ENCODE peak calls at places on chromosome 19, in nine cellular contexts. E is testis; A is endodermal cell; Z is heart right ventricle; T is upper lobe of left lung; W is tibial nerve; L is CD8-positive, alpha-beta T cell; D is thoracic aorta; O is gastrocnemius medialis. S is an unnamed sample. For H3K27me3, the result is how much of the 10 kb centered on the place peaks cover.

GRCh38 chr19:48795855-48796142 is 15.0 kb downstream of the BCAT2 start:
- DNase-seq in E (peak), A (no peak), Z (peak), T (no peak), W (no peak), L (no peak), D (no peak), O (no peak), S (no peak)

GRCh38 chr19:49973987-49974386 is 13.0 kb upstream of the SIGLEC11 start:
- DNase-seq in E (peak), A (no peak), Z (peak), T (peak), W (no peak), L (no peak), D (no peak), O (no peak), S (no peak)

GRCh38 chr19:16207490-16208025 is 9.8 kb downstream of the AP1M1 start:
- DNase-seq in E (no peak), A (no peak), Z (no peak), T (no peak), W (no peak), L (no peak), D (no peak), O (no peak), S (no peak)

GRCh38 chr19:16216744-16217670 is 19.3 kb downstream of the AP1M1 start:
- DNase-seq in E (no peak), A (peak), Z (no peak), T (peak), W (no peak), L (peak), D (no peak), O (no peak), S (no peak)

GRCh38 chr19:41951686-41952172 is 7.4 kb downstream of the RABAC1 start:
- DNase-seq in E (peak), A (peak), Z (peak), T (peak), W (peak), L (peak), D (no peak), O (peak), S (peak)

GRCh38 chr19:42965204-42965603 is 28.2 kb upstream of the PSG7 start:
- DNase-seq in E (no peak), A (no peak), Z (no peak), T (no peak), W (no peak), L (no peak), D (no peak), O (no peak), S (peak)

GRCh38 chr19:13033819-13034611 is 38.7 kb downstream of the NFIX start:
- DNase-seq in E (peak), A (peak), Z (peak), T (no peak), W (no peak), L (peak), D (no peak), O (peak), S (peak)

GRCh38 chr19:29834991-29835390 is 23.2 kb downstream of the CCNE1 start:
- DNase-seq in E (no peak), A (no peak), Z (no peak), T (no peak), W (no peak), L (no peak), D (no peak), O (no peak), S (no peak)

GRCh38 chr19:51586103-51586728 is 15.1 kb downstream of the ZNF175 start:
- DNase-seq in E (no peak), A (no peak), Z (no peak), T (no peak), W (no peak), L (no peak), D (no peak), O (no peak), S (no peak)

GRCh38 chr19:41909706-41910105 is 18.5 kb downstream of the ERFL start:
- DNase-seq in E (no peak), A (no peak), Z (no peak), T (no peak), W (no peak), L (no peak), D (no peak), O (no peak), S (no peak)

GRCh38 chr19:55340144-55340783 is 588 bp downstream of the KMT5C start:
- DNase-seq in E (no peak), A (peak), Z (no peak), T (no peak), W (no peak), L (no peak), D (no peak), O (no peak), S (no peak)

GRCh38 chr19:54209748-54210494 is 9.3 kb downstream of the RPS9 start:
- DNase-seq in E (peak), A (no peak), Z (peak), T (no peak), W (peak), L (no peak), D (peak), O (peak), S (peak)

GRCh38 chr19:55083004-55083850 is 7.6 kb downstream of the EPS8L1 start:
- DNase-seq in E (no peak), A (peak), Z (no peak), T (peak), W (no peak), L (no peak), D (no peak), O (no peak), S (no peak)

GRCh38 chr19:38206928-38207327 is 17.1 kb downstream of the DPF1 start:
- DNase-seq in E (no peak), A (no peak), Z (no peak), T (no peak), W (no peak), L (no peak), D (no peak), O (no peak), S (no peak)

GRCh38 chr19:49691243-49692101 is 556 bp downstream of the CPT1C start:
- DNase-seq in E (peak), A (peak), Z (no peak), T (peak), W (no peak), L (no peak), D (no peak), O (no peak), S (peak)

GRCh38 chr19:41321600-41322270 is 11.8 kb downstream of the CCDC97 start:
- DNase-seq in E (peak), A (peak), Z (no peak), T (no peak), W (no peak), L (no peak), D (no peak), O (no peak), S (no peak)

GRCh38 chr19:35141627-35142401 is 1.2 kb upstream of the FXYD7 start:
- DNase-seq in E (no peak), A (peak), Z (no peak), T (no peak), W (no peak), L (no peak), D (no peak), O (no peak), S (no peak)

GRCh38 chr19:33302974-33303790 is 848 bp upstream of the CEBPA start:
- DNase-seq in E (peak), A (peak), Z (no peak), T (peak), W (no peak), L (no peak), D (no peak), O (no peak), S (no peak)

GRCh38 chr19:32976223-32976805 is 4.3 kb downstream of the FAAP24 start:
- DNase-seq in E (peak), A (peak), Z (peak), T (no peak), W (peak), L (peak), D (no peak), O (no peak), S (peak)

GRCh38 chr19:43519436-43520088 is 7.4 kb downstream of the ETHE1 start:
- DNase-seq in E (peak), A (peak), Z (peak), T (no peak), W (peak), L (peak), D (no peak), O (peak), S (peak)

GRCh38 chr19:41934849-41935374 is 6.7 kb upstream of the ERFL start:
- DNase-seq in E (peak), A (peak), Z (peak), T (no peak), W (peak), L (peak), D (no peak), O (peak), S (no peak)

GRCh38 chr19:52464798-52465470 is 11.6 kb downstream of the ZNF578 start:
- DNase-seq in E (peak), A (peak), Z (no peak), T (no peak), W (no peak), L (no peak), D (no peak), O (no peak), S (no peak)

GRCh38 chr19:55088543-55089265 is 13.0 kb downstream of the EPS8L1 start:
- DNase-seq in E (peak), A (peak), Z (peak), T (no peak), W (peak), L (peak), D (peak), O (no peak), S (peak)

GRCh38 chr19:34232566-34233481 is 21.5 kb upstream of the GARRE1 start:
- DNase-seq in E (peak), A (no peak), Z (peak), T (no peak), W (no peak), L (no peak), D (no peak), O (no peak), S (peak)

DNA sequence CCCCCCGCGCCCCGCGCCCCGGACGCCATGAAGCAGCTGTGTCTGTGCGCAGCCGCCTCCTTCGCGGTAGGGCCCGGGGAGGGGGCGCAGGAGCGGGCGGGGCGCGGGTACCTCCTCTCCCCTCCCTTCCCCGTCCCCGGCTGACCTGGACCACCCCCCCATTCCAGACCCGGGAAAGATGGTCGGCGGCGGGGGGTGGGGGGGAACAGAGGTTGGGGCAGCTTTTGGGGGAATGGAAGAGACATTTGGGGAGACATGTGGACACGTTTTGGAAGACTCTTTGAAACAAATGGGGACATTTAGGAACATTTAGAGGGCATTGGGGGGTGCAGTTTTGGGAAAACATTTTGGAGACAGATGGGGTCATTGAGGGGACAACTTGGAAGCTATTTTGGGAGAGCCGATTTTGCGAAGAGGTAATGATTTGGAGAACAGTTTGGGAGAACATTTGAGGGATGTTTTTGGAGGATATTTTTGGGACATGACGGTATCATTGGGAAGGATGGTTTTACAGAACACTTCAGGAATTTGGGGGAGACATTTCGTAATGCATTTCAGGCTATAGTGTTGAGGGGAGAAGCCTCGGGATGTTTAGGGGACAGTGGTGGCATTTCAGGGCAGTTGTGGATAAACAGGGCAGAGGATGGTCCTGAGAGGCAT is 16.1 kb downstream of the ANKRD24 start:
- DNase-seq in E (no peak), A (no peak), Z (no peak), T (peak), W (no peak), L (no peak), D (no peak), O (no peak), S (no peak)
- H3K4me3 ChIP-seq in E (peak), A (no peak), Z (peak), T (no peak), W (peak), L (no peak), D (no peak), O (no peak), S (no peak)

DNA sequence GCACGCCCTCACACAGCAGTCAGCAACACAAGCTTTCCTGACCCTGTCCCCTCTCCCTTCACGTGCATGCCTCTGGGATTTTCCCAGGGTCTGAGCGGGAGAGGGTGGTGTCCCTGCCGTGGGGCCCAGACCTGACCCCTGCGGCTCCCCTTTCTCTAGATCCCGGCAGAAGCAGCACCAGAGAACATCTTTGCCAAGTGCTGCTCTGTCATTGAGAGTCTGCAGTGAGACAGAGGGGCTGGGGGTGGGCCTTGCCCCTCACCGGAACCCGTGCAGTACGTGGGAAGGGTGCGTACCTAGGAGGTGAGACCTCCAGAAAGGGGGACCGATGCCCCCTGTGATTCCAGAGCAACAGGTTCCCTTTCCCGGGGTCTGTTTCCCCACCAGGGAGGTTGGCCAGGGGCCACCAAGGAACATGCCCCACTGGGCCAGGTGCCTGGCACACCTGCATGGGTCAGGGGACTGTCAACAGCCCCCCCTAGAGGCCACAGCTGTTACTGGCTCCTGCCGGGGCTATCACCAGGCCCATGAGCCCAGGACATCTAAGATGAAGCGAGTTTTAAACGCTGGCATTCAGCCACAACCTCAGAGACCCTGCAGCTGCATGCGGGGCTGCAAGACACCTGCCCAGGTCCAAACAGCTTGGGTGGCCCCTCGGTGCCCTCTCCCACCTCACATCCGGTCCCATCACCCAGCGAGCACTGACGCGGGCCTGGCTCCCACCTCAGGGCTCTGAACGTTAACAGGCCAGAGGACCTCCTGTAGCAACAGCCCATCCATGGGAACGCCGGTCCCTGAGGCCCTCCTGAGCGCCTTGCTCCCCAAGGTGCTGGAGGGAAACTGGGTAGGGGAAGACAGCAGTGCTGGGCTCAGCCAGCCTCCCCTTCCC is 12.3 kb downstream of the KHSRP start:
- DNase-seq in E (peak), A (peak), Z (no peak), T (no peak), W (no peak), L (peak), D (no peak), O (no peak), S (peak)
- TF ChIP-seq CTCF in E (peak), A (peak), Z (peak), T (peak), W (peak), L (peak), D (peak), O (peak), S (peak)

DNA sequence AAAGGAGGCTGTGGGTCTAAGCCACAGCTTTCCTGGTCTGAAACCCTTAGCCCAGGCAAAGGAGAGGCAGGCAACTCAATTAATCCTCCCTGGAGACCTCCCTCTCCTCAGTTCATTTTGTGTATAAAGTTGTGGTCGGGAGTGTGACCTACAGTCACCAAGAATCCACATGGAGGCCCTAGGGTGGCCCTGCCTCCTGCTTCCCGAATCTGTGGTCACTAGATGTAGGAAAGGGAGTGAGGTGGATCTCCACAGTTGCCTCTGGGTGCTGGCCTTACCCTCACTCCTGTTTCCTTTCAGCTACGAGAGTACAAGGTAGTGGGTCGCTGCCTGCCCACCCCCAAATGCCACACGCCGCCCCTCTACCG is 1.3 kb downstream of the RPL18A start:
- DNase-seq in E (no peak), A (no peak), Z (no peak), T (no peak), W (no peak), L (no peak), D (no peak), O (no peak), S (no peak)
- H3K27me3 ChIP-seq in E (under half), A (under half), Z (under half), T (under half), W (under half), L (under half), D (under half), O (under half), S (under half)

GRCh38 chr19:8083141-8083540 is 30.6 kb downstream of the CCL25 start:
- DNase-seq in E (no peak), A (peak), Z (no peak), T (no peak), W (no peak), L (no peak), D (no peak), O (no peak), S (no peak)

GRCh38 chr19:8086849-8087248 is 34.3 kb downstream of the CCL25 start:
- DNase-seq in E (no peak), A (no peak), Z (no peak), T (no peak), W (no peak), L (no peak), D (no peak), O (no peak), S (no peak)

GRCh38 chr19:8081569-8082550 is 29.3 kb downstream of the CCL25 start:
- DNase-seq in E (no peak), A (peak), Z (no peak), T (no peak), W (no peak), L (no peak), D (no peak), O (no peak), S (no peak)

GRCh38 chr19:8085606-8086464 is 33.3 kb downstream of the CCL25 start:
- DNase-seq in E (no peak), A (peak), Z (no peak), T (no peak), W (no peak), L (no peak), D (no peak), O (no peak), S (no peak)

DNA sequence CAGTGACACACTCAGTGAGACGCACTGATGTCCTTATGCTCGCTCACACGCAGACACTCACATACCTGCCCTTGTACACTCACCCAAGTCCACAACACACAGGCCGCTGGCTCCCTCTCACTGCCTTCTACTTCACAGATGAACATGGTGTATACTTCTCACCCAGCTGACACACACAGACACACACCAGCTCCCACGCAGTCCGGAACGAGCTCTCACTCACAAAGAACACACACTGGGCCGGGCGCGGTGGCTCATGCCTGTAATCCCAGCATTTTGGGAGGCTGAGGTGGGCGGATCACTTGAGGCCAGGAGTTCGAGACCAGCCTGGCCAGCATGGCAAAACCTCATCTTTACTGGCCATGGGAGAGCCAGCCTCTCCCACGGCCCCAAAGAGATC is 31.6 kb downstream of the CCL25 start:
- DNase-seq in E (no peak), A (peak), Z (no peak), T (no peak), W (no peak), L (no peak), D (no peak), O (no peak), S (no peak)
- H3K4me3 ChIP-seq in E (no peak), A (no peak), Z (no peak), T (no peak), W (no peak), L (no peak), D (no peak), O (no peak), S (no peak)

GRCh38 chr19:36423925-36424324 is 5.5 kb upstream of the ZFP82 start:
- DNase-seq in E (peak), A (no peak), Z (no peak), T (no peak), W (no peak), L (no peak), D (no peak), O (no peak), S (no peak)

GRCh38 chr19:36417752-36418286 is 625 bp downstream of the ZFP82 start:
- DNase-seq in E (peak), A (peak), Z (no peak), T (peak), W (no peak), L (no peak), D (no peak), O (no peak), S (no peak)

GRCh38 chr19:36420961-36421748 is 2.7 kb upstream of the ZFP82 start:
- DNase-seq in E (peak), A (no peak), Z (peak), T (peak), W (no peak), L (no peak), D (no peak), O (no peak), S (no peak)

GRCh38 chr19:36421749-36422481 is 3.5 kb upstream of the ZFP82 start:
- DNase-seq in E (no peak), A (no peak), Z (no peak), T (peak), W (no peak), L (no peak), D (no peak), O (no peak), S (no peak)

GRCh38 chr19:36418287-36419001 is at the start of gene ZFP82:
- DNase-seq in E (peak), A (peak), Z (peak), T (peak), W (peak), L (peak), D (no peak), O (peak), S (peak)
- TF ChIP-seq CTCF in E (no peak), A (no peak), Z (peak), T (no peak), W (no peak), L (no peak), D (no peak), O (no peak), S (no peak)

GRCh38 chr19:31510635-31511034 is 161.4 kb upstream of the TSHZ3 start:
- DNase-seq in E (no peak), A (no peak), Z (no peak), T (no peak), W (no peak), L (no peak), D (no peak), O (no peak), S (no peak)

GRCh38 chr19:31512403-31512970 is 163.3 kb upstream of the TSHZ3 start:
- DNase-seq in E (no peak), A (no peak), Z (no peak), T (no peak), W (no peak), L (no peak), D (no peak), O (no peak), S (no peak)

GRCh38 chr19:31513841-31514240 is 164.6 kb upstream of the TSHZ3 start:
- DNase-seq in E (no peak), A (no peak), Z (no peak), T (peak), W (no peak), L (peak), D (no peak), O (no peak), S (no peak)

GRCh38 chr19:31511696-31512095 is 162.5 kb upstream of the TSHZ3 start:
- DNase-seq in E (no peak), A (no peak), Z (no peak), T (no peak), W (no peak), L (no peak), D (no peak), O (no peak), S (no peak)

GRCh38 chr19:31511098-31511497 is 161.9 kb upstream of the TSHZ3 start:
- DNase-seq in E (no peak), A (no peak), Z (no peak), T (no peak), W (no peak), L (no peak), D (no peak), O (no peak), S (no peak)
- H3K27me3 ChIP-seq in E (under half), A (under half), Z (under half), T (under half), W (under half), L (under half), D (under half), O (under half), S (under half)

GRCh38 chr19:3154957-3155736 is 19.3 kb downstream of the GNA15 start:
- DNase-seq in E (peak), A (no peak), Z (peak), T (no peak), W (no peak), L (peak), D (peak), O (peak), S (peak)
- H3K4me3 ChIP-seq in E (no peak), A (no peak), Z (no peak), T (peak), W (no peak), L (peak), D (peak), O (no peak), S (no peak)

S was measured in bronchial epithelial cell.